ENCODE peak calls at places on chromosomes 11 and 22, in four cellular contexts. M is H1, R is H9, J is mesendoderm. U is an unnamed sample. For H3K79me2, the result is how much of the 10 kb centered on the place peaks cover.

GRCh38 chr11:33624082-33624481 is 76.5 kb downstream of the C11orf91 start:
- DNase-seq in M (no peak), R (no peak), J (no peak), U (no peak)

GRCh38 chr11:93285430-93285829 is 45.1 kb upstream of the DEUP1 start:
- DNase-seq in M (no peak), R (no peak), J (no peak), U (no peak)

GRCh38 chr22:24059793-24060192 is 48.7 kb downstream of the CABIN1 start:
- DNase-seq in M (no peak), R (no peak), J (no peak), U (no peak)

GRCh38 chr22:22574361-22574760 is 15.3 kb upstream of the PRAME start:
- DNase-seq in M (no peak), R (no peak), J (no peak), U (no peak)

GRCh38 chr22:33357894-33358440 is 299.8 kb upstream of the SYN3 start:
- DNase-seq in M (no peak), R (no peak), J (no peak), U (no peak)

GRCh38 chr11:2806351-2807058 is 79.1 kb downstream of the CDKN1C start:
- DNase-seq in M (peak), R (peak), J (no peak), U (no peak)

GRCh38 chr11:67561971-67562560 is 21.5 kb upstream of the GSTP1 start:
- DNase-seq in M (no peak), R (no peak), J (no peak), U (peak)

GRCh38 chr11:117026593-117027330 is 71.5 kb downstream of the SIK3 start:
- DNase-seq in M (no peak), R (no peak), J (no peak), U (peak)

GRCh38 chr11:7688238-7688826 is 15.0 kb upstream of the CYB5R2 start:
- DNase-seq in M (no peak), R (no peak), J (peak), U (peak)

GRCh38 chr22:21933413-21933812 is 19.2 kb downstream of the PPM1F start:
- DNase-seq in M (no peak), R (no peak), J (no peak), U (no peak)

GRCh38 chr22:37940698-37941376 is 12.6 kb downstream of the C22orf23 start:
- DNase-seq in M (no peak), R (no peak), J (no peak), U (no peak)

GRCh38 chr11:35373284-35373933 is 45.9 kb downstream of the SLC1A2 start:
- DNase-seq in M (no peak), R (no peak), J (no peak), U (no peak)

GRCh38 chr22:46931414-46931813 is 169.0 kb downstream of the TBC1D22A start:
- DNase-seq in M (peak), R (no peak), J (peak), U (peak)

GRCh38 chr11:19813158-19813879 is 100.7 kb downstream of the NAV2 start:
- DNase-seq in M (no peak), R (no peak), J (no peak), U (no peak)

GRCh38 chr11:18265949-18266348 is at the start of gene SAA1:
- DNase-seq in M (no peak), R (no peak), J (no peak), U (peak)

GRCh38 chr22:30347255-30347892 is 9.3 kb downstream of the SF3A1 start:
- DNase-seq in M (no peak), R (no peak), J (no peak), U (no peak)
- H3K79me2 ChIP-seq in M (under half), R (under half), J (under half), U (under half)

GRCh38 chr11:95147364-95147905 is 57.8 kb downstream of the ENDOD1 start:
- DNase-seq in M (no peak), R (no peak), J (peak), U (peak)

GRCh38 chr11:95148938-95149337 is 59.3 kb downstream of the ENDOD1 start:
- DNase-seq in M (no peak), R (no peak), J (no peak), U (no peak)

GRCh38 chr11:95150977-95151684 is 61.5 kb downstream of the ENDOD1 start:
- DNase-seq in M (peak), R (peak), J (peak), U (peak)

GRCh38 chr11:95149659-95150294 is 60.1 kb downstream of the ENDOD1 start:
- DNase-seq in M (peak), R (peak), J (peak), U (no peak)

GRCh38 chr11:95148421-95148820 is 58.8 kb downstream of the ENDOD1 start:
- DNase-seq in M (no peak), R (no peak), J (no peak), U (no peak)
- H2AK5ac ChIP-seq in M (no peak), R (no peak), J (no peak), U (peak)

GRCh38 chr11:62665075-62665629 is at the start of the genes C11orf98 and CSKMT:
- DNase-seq in M (peak), R (peak), J (peak), U (peak)
- H3K79me2 ChIP-seq in M (under half), R (under half), J (under half), U (under half)

GRCh38 chr11:78666675-78667129 is 92.0 kb upstream of the NARS2 start:
- DNase-seq in M (no peak), R (no peak), J (no peak), U (no peak)
- H2AK5ac ChIP-seq in M (no peak), R (no peak), J (no peak), U (no peak)

GRCh38 chr11:8803973-8804372 is 107.0 kb upstream of the AKIP1 start:
- DNase-seq in M (no peak), R (no peak), J (no peak), U (no peak)
- H3K79me2 ChIP-seq in M (under half), R (under half), J (under half), U (under half)

DNA sequence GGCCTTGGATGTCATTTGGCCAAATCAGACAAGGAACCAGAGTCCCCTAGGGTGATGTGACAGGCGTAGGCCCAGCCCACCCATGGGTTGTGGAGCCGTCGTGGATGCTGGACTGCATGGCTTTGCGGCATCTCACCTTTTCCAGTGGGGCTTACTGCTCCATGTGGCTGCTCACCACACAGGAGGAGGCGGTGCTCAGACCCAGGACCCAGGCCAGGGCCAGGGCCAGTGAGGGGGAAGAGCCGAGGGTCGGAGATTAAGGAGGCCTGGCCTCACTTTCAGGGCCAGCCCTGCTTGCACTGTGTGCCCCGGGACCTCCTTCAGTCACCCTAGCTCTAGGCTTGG is 105.6 kb downstream of the ST3GAL4 start:
- DNase-seq in M (no peak), R (no peak), J (no peak), U (no peak)
- H2AK5ac ChIP-seq in M (no peak), R (no peak), J (no peak), U (no peak)

DNA sequence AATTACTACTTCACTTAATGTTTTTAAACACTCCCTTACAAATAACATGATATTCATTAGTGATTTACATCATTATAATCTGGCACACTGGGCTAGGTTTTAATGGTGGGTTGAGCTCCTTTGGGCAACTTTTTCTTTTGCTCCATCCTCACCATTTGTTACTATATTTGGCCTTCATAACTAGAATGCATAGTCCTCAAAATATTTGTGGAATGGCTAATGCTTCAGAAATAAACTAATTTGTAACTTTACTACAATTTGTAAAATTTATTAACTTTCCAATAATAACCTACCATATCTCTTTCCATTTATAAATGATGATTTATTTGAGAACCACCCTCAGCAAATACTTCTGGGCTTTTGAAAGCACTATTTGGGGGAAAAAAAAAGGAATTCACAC is 79.7 kb downstream of the LARGE2 start:
- DNase-seq in M (no peak), R (no peak), J (no peak), U (no peak)
- H3K79me2 ChIP-seq in M (under half), R (under half), J (under half), U (under half)

DNA sequence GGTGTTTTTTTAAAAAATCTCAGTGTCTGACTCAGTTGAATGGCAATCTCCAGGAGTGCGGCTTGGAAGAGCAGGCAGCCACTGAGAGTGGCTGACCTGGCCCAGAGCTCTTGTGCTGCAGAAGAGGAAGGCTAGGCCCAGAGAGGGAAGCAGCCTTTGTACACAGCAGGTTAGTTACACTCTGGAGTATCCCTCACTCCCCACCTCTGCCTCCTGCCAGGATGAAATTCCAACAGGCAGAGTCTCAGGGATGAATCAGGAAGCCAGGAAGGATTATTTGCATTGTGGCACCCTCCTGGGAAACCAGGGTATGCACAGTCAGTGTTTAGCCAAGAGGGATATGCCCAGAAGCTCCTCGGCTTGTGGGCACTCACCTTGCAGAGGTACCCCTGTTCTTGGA is 93.5 kb upstream of the ISX start:
- DNase-seq in M (peak), R (peak), J (peak), U (no peak)
- H2AK5ac ChIP-seq in M (no peak), R (no peak), J (no peak), U (peak)

GRCh38 chr11:122201126-122201525 is 85.1 kb upstream of the BLID start:
- DNase-seq in M (no peak), R (no peak), J (no peak), U (no peak)
- H3K79me2 ChIP-seq in M (under half), R (under half), J (under half), U (under half)

GRCh38 chr11:1783725-1784529 is 20.2 kb upstream of the CTSD start:
- DNase-seq in M (no peak), R (peak), J (no peak), U (no peak)
- H2AK5ac ChIP-seq in M (no peak), R (no peak), J (no peak), U (no peak)

U was measured in trophoblast cell.